ENCODE peak calls at places on chromosomes 3 and 15, in eight cellular contexts. P is brain microvascular endothelial cell, T is sigmoid colon, B is mucosa of descending colon, H is endodermal cell, D is astrocyte, Y is IMR-90, G is Peyer's patch. U is an unnamed sample.

GRCh38 chr15:64985382-64986033 is 4.2 kb downstream of the SPG21 start:
- DNase-seq in P (no peak), T (no peak), B (no peak), H (no peak), D (no peak), Y (peak; percentile 17), G (no peak), U (no peak)

GRCh38 chr3:162538466-162538865 is 1041.9 kb downstream of the OTOL1 start:
- DNase-seq in P (no peak), T (no peak), B (no peak), H (no peak), D (no peak), Y (no peak), G (no peak), U (no peak)

GRCh38 chr3:46406440-46406785 is 453 bp downstream of the CCR5AS start:
- DNase-seq in P (no peak), T (peak; percentile 68), B (no peak), H (no peak), D (no peak), Y (peak; percentile 44), G (no peak), U (no peak)

GRCh38 chr3:9397911-9398714 is 698 bp downstream of the SETD5 start:
- DNase-seq in P (peak; percentile 49), T (peak; percentile 79), B (peak; percentile 67), H (peak; percentile 80), D (no peak), Y (peak; percentile 29), G (peak; percentile 58), U (peak; percentile 87)

GRCh38 chr3:141271279-141272033 is 39.8 kb downstream of the PXYLP1 start:
- DNase-seq in P (no peak), T (no peak), B (no peak), H (no peak), D (no peak), Y (no peak), G (no peak), U (no peak)

GRCh38 chr15:80878242-80878866 is 99.2 kb downstream of the CEMIP start:
- DNase-seq in P (peak; percentile 1), T (no peak), B (no peak), H (no peak), D (no peak), Y (peak; percentile 57), G (no peak), U (no peak)

GRCh38 chr3:31671976-31672375 is 139.3 kb downstream of the STT3B start:
- DNase-seq in P (no peak), T (no peak), B (no peak), H (no peak), D (no peak), Y (peak; percentile 55), G (no peak), U (no peak)

GRCh38 chr15:31136016-31136415 is 34.5 kb upstream of the TRPM1 start:
- DNase-seq in P (no peak), T (no peak), B (no peak), H (peak; percentile 78), D (no peak), Y (no peak), G (no peak), U (no peak)

GRCh38 chr3:156865732-156866131 is 39.6 kb downstream of the LEKR1 start:
- DNase-seq in P (no peak), T (no peak), B (no peak), H (no peak), D (no peak), Y (peak; percentile 40), G (no peak), U (no peak)

GRCh38 chr3:73511555-73511954 is 113.2 kb downstream of the PDZRN3 start:
- DNase-seq in P (no peak), T (peak; percentile 81), B (no peak), H (no peak), D (no peak), Y (no peak), G (no peak), U (no peak)

GRCh38 chr3:122183893-122184590 is 574 bp downstream of the CASR start:
- DNase-seq in P (no peak), T (no peak), B (peak; percentile 27), H (peak; percentile 79), D (no peak), Y (no peak), G (no peak), U (peak; percentile 84)

GRCh38 chr3:106004137-106004600 is 135.4 kb upstream of the CBLB start:
- DNase-seq in P (peak; percentile 84), T (no peak), B (no peak), H (no peak), D (peak; percentile 90), Y (peak; percentile 91), G (no peak), U (no peak)

GRCh38 chr3:71341721-71342120 is 241.8 kb downstream of the FOXP1 start:
- DNase-seq in P (peak; percentile 51), T (no peak), B (no peak), H (no peak), D (peak; percentile 82), Y (peak; percentile 91), G (no peak), U (no peak)

GRCh38 chr3:172140499-172141391 is 101.4 kb downstream of the FNDC3B start:
- DNase-seq in P (peak; percentile 96), T (peak; percentile 78), B (peak; percentile 52), H (no peak), D (peak; percentile 99), Y (peak; percentile 98), G (peak; percentile 78), U (no peak)

GRCh38 chr3:149471991-149472390 is 2.5 kb upstream of the TM4SF4 start:
- DNase-seq in P (no peak), T (no peak), B (no peak), H (no peak), D (peak; percentile 68), Y (peak; percentile 52), G (no peak), U (no peak)

GRCh38 chr3:167772992-167773391 is 37.5 kb downstream of the SERPINI1 start:
- DNase-seq in P (no peak), T (no peak), B (no peak), H (no peak), D (no peak), Y (no peak), G (no peak), U (no peak)

GRCh38 chr15:84818221-84819131 is 1.3 kb downstream of the ALPK3 start:
- DNase-seq in P (peak; percentile 67), T (no peak), B (no peak), H (peak; percentile 87), D (peak; percentile 26), Y (peak; percentile 14), G (no peak), U (no peak)

GRCh38 chr15:57172925-57173324 is 203.4 kb upstream of the CGNL1 start:
- DNase-seq in P (no peak), T (no peak), B (no peak), H (no peak), D (peak; percentile 50), Y (peak; percentile 49), G (no peak), U (no peak)

GRCh38 chr15:73233623-73234022 is 135.1 kb downstream of the HCN4 start:
- DNase-seq in P (no peak), T (no peak), B (no peak), H (no peak), D (peak; percentile 12), Y (peak; percentile 66), G (no peak), U (no peak)

GRCh38 chr3:126446791-126447190 is 28.9 kb downstream of the ZXDC start:
- DNase-seq in P (no peak), T (no peak), B (no peak), H (peak; percentile 45), D (no peak), Y (peak; percentile 51), G (no peak), U (no peak)

GRCh38 chr3:51390600-51391074 is 448 bp upstream of the RBM15B start:
- DNase-seq in P (no peak), T (no peak), B (no peak), H (no peak), D (no peak), Y (no peak), G (no peak), U (no peak)

DNA sequence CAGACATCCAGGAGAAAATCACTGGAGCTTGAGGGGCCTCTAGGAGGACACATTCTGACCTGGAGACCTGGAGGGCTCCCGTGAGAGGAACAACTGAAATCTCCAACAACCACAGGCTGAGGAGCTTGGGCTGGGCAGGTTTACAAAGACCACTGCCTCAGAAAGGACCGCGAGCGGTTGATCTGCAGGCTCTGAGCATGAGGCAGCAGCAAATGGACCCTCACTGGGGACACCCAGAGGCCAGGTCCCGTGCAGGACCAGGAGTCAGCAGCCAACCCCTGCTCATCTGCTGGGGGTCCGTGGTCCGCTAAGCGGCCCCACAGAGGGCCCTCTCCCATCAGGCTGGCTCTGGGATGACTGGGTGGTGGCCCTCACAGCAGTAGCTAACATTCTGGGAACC is 10.5 kb upstream of the EPHB3 start:
- DNase-seq in P (no peak), T (no peak), B (no peak), H (no peak), D (no peak), Y (no peak), G (no peak), U (peak; percentile 76)
- TF ChIP-seq CTCF in P (no peak), T (no peak), B (no peak), H (no peak), D (no peak), Y (no peak), G (no peak), U (no peak)

GRCh38 chr3:186922790-186923189 is 7.5 kb upstream of the ST6GAL1 start:
- DNase-seq in P (no peak), T (no peak), B (no peak), H (no peak), D (no peak), Y (no peak), G (no peak), U (no peak)
- TF ChIP-seq CTCF in P (no peak), T (no peak), B (no peak), H (no peak), D (no peak), Y (no peak), G (no peak), U (no peak)

DNA sequence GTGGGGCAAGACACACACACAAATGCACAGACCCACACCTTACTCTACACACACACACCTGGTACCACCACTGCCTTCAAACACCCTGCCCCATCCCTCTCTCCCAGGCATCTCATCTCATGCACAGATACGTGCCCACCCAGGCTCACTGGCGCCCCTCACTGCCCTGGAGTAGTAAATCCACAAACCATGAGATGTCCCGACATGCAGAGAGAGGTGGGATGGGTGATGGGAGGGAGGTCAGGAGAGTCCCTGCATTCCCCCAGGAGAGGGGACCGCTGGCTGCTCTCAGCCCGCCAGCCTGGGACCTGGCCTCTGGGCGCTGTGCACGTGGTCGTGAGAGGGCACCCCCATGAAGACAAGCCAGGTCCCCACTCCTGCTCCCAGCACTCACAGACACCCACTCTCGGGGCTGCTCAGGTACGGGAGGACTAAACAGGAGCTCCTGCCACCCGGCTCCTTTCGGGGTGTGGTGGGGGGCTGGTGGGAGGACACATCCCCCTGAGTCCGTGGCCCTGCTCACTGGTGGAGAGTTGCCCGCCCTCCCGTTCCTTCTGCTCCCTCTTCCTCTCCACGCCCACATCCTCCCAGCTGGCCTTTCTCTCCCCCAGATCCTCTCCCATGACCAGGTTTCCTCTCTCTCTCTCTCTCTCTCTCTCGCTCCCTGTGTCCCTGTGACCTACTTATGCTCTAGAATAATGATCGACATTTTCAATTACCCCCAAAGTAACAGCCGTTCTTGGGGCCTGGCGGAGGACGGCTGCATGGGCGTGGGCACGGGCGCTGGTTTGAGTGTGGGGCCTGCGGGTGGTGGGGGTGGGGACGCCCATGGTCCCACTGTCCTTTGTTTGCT is 18.8 kb upstream of the CSPG4 start:
- DNase-seq in P (no peak), T (peak; percentile 91), B (peak; percentile 33), H (peak; percentile 75), D (no peak), Y (peak; percentile 51), G (no peak), U (peak; percentile 89)
- TF ChIP-seq CTCF in P (peak; percentile 40), T (no peak), B (no peak), H (peak; percentile 42), D (no peak), Y (peak; percentile 7), G (no peak), U (no peak)

GRCh38 chr3:144244662-144245061 is 273.0 kb downstream of the DIPK2A start:
- DNase-seq in P (no peak), T (no peak), B (no peak), H (peak; percentile 54), D (no peak), Y (no peak), G (no peak), U (no peak)
- TF ChIP-seq CTCF in P (no peak), T (no peak), B (no peak), H (peak; percentile 53), D (no peak), Y (no peak), G (no peak), U (no peak)

U was measured in chondrocyte.